ENCODE peak calls at places on chromosomes 6 and 20, in nine cellular contexts. U is GM23248, D is aorta, J is right lobe of liver, K is IMR-90, N is psoas muscle, S is AG04450, H is coronary artery, I is left lung. V is an unnamed sample.

GRCh38 chr6:136822051-136822378 is 377 bp upstream of the PEX7 start:
- DNase-seq in U (peak), D (no peak), J (peak), K (peak), N (no peak), S (no peak), H (no peak), I (no peak), V (no peak)

GRCh38 chr20:621115-621756 is 11.1 kb upstream of the TCF15 start:
- DNase-seq in U (peak), D (no peak), J (no peak), K (peak), N (no peak), S (no peak), H (no peak), I (no peak), V (no peak)

GRCh38 chr6:4853349-4853748 is 77.1 kb downstream of the CDYL start:
- DNase-seq in U (peak), D (no peak), J (no peak), K (no peak), N (no peak), S (no peak), H (no peak), I (no peak), V (no peak)

GRCh38 chr20:22696759-22697158 is 112.4 kb upstream of the FOXA2 start:
- DNase-seq in U (no peak), D (no peak), J (no peak), K (no peak), N (no peak), S (no peak), H (no peak), I (no peak), V (no peak)

GRCh38 chr20:54051019-54051418 is 19.4 kb downstream of the BCAS1 start:
- DNase-seq in U (no peak), D (no peak), J (no peak), K (no peak), N (no peak), S (no peak), H (no peak), I (no peak), V (no peak)

GRCh38 chr6:49582529-49582928 is 32.1 kb downstream of the C6orf141 start:
- DNase-seq in U (no peak), D (no peak), J (no peak), K (no peak), N (no peak), S (no peak), H (no peak), I (no peak), V (no peak)

GRCh38 chr6:43996614-43997341 is 130.5 kb downstream of the MRPL14 start:
- DNase-seq in U (no peak), D (peak), J (no peak), K (no peak), N (peak), S (no peak), H (no peak), I (no peak), V (no peak)

GRCh38 chr6:157317129-157317814 is 6.0 kb downstream of the TMEM242 start:
- DNase-seq in U (peak), D (peak), J (peak), K (peak), N (peak), S (peak), H (no peak), I (peak), V (peak)

GRCh38 chr6:18021166-18021850 is 33.9 kb upstream of the KIF13A start:
- DNase-seq in U (no peak), D (no peak), J (no peak), K (no peak), N (no peak), S (no peak), H (no peak), I (no peak), V (no peak)

GRCh38 chr6:170089937-170090335 is 200.9 kb downstream of the DLL1 start:
- DNase-seq in U (no peak), D (peak), J (no peak), K (no peak), N (no peak), S (no peak), H (peak), I (peak), V (no peak)

GRCh38 chr6:4948781-4949450 is 54.9 kb downstream of the RPP40 start:
- DNase-seq in U (no peak), D (no peak), J (no peak), K (no peak), N (no peak), S (no peak), H (peak), I (no peak), V (no peak)

GRCh38 chr6:151299009-151299408 is 59.2 kb downstream of the AKAP12 start:
- DNase-seq in U (no peak), D (no peak), J (no peak), K (no peak), N (no peak), S (no peak), H (no peak), I (no peak), V (no peak)

GRCh38 chr20:16273812-16274560 is 299.3 kb downstream of the KIF16B start:
- DNase-seq in U (no peak), D (no peak), J (no peak), K (no peak), N (no peak), S (no peak), H (no peak), I (no peak), V (no peak)

GRCh38 chr6:126188271-126188909 is 151.5 kb upstream of the CENPW start:
- DNase-seq in U (peak), D (no peak), J (no peak), K (peak), N (no peak), S (no peak), H (no peak), I (no peak), V (no peak)

GRCh38 chr6:18997375-18997826 is 610.3 kb downstream of the RNF144B start:
- DNase-seq in U (peak), D (no peak), J (no peak), K (peak), N (no peak), S (no peak), H (no peak), I (no peak), V (peak)

GRCh38 chr20:37873909-37874308 is 29.0 kb upstream of the VSTM2L start:
- DNase-seq in U (no peak), D (no peak), J (no peak), K (no peak), N (no peak), S (no peak), H (no peak), I (no peak), V (no peak)

GRCh38 chr6:32110632-32111031 is 1.5 kb upstream of the TNXB start:
- DNase-seq in U (peak), D (peak), J (peak), K (no peak), N (no peak), S (no peak), H (no peak), I (no peak), V (no peak)

GRCh38 chr6:141488466-141488865 is 644.3 kb upstream of the GJE1 start:
- DNase-seq in U (peak), D (no peak), J (no peak), K (peak), N (no peak), S (no peak), H (no peak), I (no peak), V (no peak)

GRCh38 chr6:107866606-107867301 is 42.6 kb upstream of the SCML4 start:
- DNase-seq in U (peak), D (no peak), J (no peak), K (peak), N (no peak), S (no peak), H (no peak), I (no peak), V (peak)

GRCh38 chr6:27565839-27566779 is 93.2 kb upstream of the ZNF184 start:
- DNase-seq in U (no peak), D (no peak), J (no peak), K (no peak), N (no peak), S (no peak), H (no peak), I (no peak), V (no peak)

GRCh38 chr6:121857551-121857950 is 422.1 kb downstream of the GJA1 start:
- DNase-seq in U (no peak), D (no peak), J (no peak), K (peak), N (no peak), S (no peak), H (no peak), I (no peak), V (no peak)

GRCh38 chr6:1851681-1852456 is 242.2 kb downstream of the FOXC1 start:
- DNase-seq in U (no peak), D (no peak), J (no peak), K (no peak), N (no peak), S (no peak), H (no peak), I (no peak), V (no peak)

GRCh38 chr6:39446909-39447308 is 124.4 kb upstream of the KCNK16 start:
- DNase-seq in U (no peak), D (no peak), J (no peak), K (no peak), N (no peak), S (no peak), H (no peak), I (no peak), V (no peak)

GRCh38 chr20:55269913-55270312 is 735.4 kb downstream of the CBLN4 start:
- DNase-seq in U (no peak), D (no peak), J (no peak), K (no peak), N (no peak), S (no peak), H (no peak), I (no peak), V (no peak)

GRCh38 chr6:46948699-46949098 is 27.0 kb upstream of the ADGRF5 start:
- DNase-seq in U (no peak), D (no peak), J (no peak), K (no peak), N (no peak), S (no peak), H (no peak), I (no peak), V (peak)

GRCh38 chr20:19211661-19212523 is 550 bp upstream of the SLC24A3 start:
- DNase-seq in U (peak), D (peak), J (peak), K (no peak), N (peak), S (no peak), H (no peak), I (peak), V (peak)

GRCh38 chr20:479487-479886 is 17.2 kb upstream of the TBC1D20 start:
- DNase-seq in U (no peak), D (no peak), J (no peak), K (peak), N (no peak), S (no peak), H (no peak), I (no peak), V (no peak)

GRCh38 chr6:113873043-113873667 is 16.0 kb downstream of the MARCKS start:
- DNase-seq in U (no peak), D (no peak), J (peak), K (no peak), N (no peak), S (no peak), H (no peak), I (peak), V (no peak)

GRCh38 chr6:152380993-152381898 is 255.9 kb downstream of the SYNE1 start:
- DNase-seq in U (peak), D (peak), J (peak), K (peak), N (peak), S (peak), H (peak), I (peak), V (peak)

GRCh38 chr6:169844946-169845345 is 93.5 kb downstream of the ERMARD start:
- DNase-seq in U (no peak), D (no peak), J (no peak), K (no peak), N (no peak), S (no peak), H (peak), I (no peak), V (no peak)

GRCh38 chr20:20820780-20821495 is 108.5 kb upstream of the RALGAPA2 start:
- DNase-seq in U (no peak), D (no peak), J (no peak), K (no peak), N (no peak), S (no peak), H (no peak), I (no peak), V (peak)

GRCh38 chr20:42150230-42150629 is 532.1 kb upstream of the CHD6 start:
- DNase-seq in U (no peak), D (no peak), J (no peak), K (no peak), N (no peak), S (no peak), H (no peak), I (no peak), V (no peak)

GRCh38 chr6:21601932-21602390 is 8.4 kb downstream of the SOX4 start:
- DNase-seq in U (no peak), D (peak), J (no peak), K (no peak), N (no peak), S (no peak), H (no peak), I (no peak), V (no peak)

GRCh38 chr6:88709819-88710246 is 253.6 kb downstream of the RNGTT start:
- DNase-seq in U (no peak), D (no peak), J (peak), K (no peak), N (no peak), S (no peak), H (no peak), I (no peak), V (no peak)

GRCh38 chr20:50992733-50993457 is 30.0 kb downstream of the KCNG1 start:
- DNase-seq in U (peak), D (no peak), J (no peak), K (peak), N (no peak), S (no peak), H (no peak), I (no peak), V (peak)

GRCh38 chr20:3798908-3799248 is 2.8 kb downstream of the CDC25B start:
- DNase-seq in U (no peak), D (no peak), J (no peak), K (no peak), N (peak), S (no peak), H (no peak), I (no peak), V (peak)

GRCh38 chr20:40687384-40688128 is 1.5 kb downstream of the MAFB start:
- DNase-seq in U (peak), D (peak), J (peak), K (no peak), N (peak), S (no peak), H (peak), I (peak), V (no peak)

GRCh38 chr20:2000286-2000685 is 6.4 kb upstream of the PDYN start:
- DNase-seq in U (no peak), D (no peak), J (no peak), K (no peak), N (no peak), S (no peak), H (no peak), I (no peak), V (no peak)

GRCh38 chr20:1998715-1999114 is 4.9 kb upstream of the PDYN start:
- DNase-seq in U (no peak), D (no peak), J (no peak), K (no peak), N (no peak), S (no peak), H (no peak), I (no peak), V (no peak)

GRCh38 chr20:1997483-1998192 is 3.8 kb upstream of the PDYN start:
- DNase-seq in U (no peak), D (no peak), J (no peak), K (no peak), N (no peak), S (no peak), H (peak), I (no peak), V (no peak)

GRCh38 chr20:1995531-1996310 is 1.9 kb upstream of the PDYN start:
- DNase-seq in U (no peak), D (no peak), J (no peak), K (no peak), N (no peak), S (no peak), H (peak), I (no peak), V (no peak)

DNA sequence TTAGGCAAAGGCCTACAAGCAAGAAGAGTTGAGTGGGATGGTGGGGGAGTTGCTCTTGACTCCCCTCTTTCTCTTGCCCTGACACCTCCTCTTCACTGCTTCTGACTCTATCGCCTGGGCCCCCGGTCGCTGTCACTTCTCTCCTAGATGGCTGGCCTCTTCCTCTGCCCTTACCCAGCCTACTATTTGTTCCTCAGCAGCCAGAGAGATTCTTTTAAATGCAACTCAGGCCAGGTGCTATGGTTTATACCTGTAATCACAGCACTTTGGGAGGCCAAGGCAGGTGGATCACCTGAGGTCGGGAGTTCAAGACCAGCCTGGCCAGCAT is 4.3 kb upstream of the PDYN start:
- DNase-seq in U (no peak), D (no peak), J (no peak), K (no peak), N (no peak), S (no peak), H (no peak), I (no peak), V (no peak)
- H3K27ac ChIP-seq in U (no peak), D (no peak), J (no peak), K (no peak), N (no peak), S (no peak), H (no peak), I (no peak), V (no peak)

DNA sequence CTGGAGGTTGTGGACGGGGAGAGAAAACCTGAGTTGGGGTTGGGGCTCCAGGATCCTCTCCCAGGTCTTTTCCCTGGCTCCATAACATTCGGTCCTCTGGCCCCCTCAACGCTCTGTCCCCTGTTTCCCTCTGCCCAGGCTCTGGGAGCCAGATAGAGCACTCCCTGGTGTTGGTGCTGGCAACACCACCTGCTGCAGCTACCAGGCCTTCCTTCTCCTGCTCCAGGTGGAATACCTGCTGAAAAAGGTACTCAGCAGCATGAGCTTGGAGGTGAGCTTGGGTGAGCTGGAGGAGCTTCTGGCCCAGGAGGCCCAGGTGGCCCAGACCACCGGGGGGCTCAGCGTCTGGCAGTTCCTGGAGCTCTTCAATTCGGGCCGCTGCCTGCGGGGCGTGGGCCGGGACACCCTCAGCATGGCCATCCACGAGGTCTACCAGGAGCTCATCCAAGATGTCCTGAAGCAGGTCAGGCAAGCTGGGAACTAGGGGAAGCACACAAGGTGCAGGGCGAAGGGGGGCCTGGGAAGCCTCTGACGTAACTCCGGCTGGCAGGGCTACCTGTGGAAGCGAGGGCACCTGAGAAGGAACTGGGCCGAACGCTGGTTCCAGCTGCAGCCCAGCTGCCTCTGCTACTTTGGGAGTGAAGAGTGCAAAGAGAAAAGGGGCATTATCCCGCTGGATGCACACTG is 14.6 kb downstream of the DEF6 start:
- DNase-seq in U (no peak), D (no peak), J (no peak), K (no peak), N (no peak), S (no peak), H (no peak), I (no peak), V (no peak)
- H3K27ac ChIP-seq in U (no peak), D (no peak), J (peak), K (no peak), N (no peak), S (no peak), H (peak), I (peak), V (no peak)

DNA sequence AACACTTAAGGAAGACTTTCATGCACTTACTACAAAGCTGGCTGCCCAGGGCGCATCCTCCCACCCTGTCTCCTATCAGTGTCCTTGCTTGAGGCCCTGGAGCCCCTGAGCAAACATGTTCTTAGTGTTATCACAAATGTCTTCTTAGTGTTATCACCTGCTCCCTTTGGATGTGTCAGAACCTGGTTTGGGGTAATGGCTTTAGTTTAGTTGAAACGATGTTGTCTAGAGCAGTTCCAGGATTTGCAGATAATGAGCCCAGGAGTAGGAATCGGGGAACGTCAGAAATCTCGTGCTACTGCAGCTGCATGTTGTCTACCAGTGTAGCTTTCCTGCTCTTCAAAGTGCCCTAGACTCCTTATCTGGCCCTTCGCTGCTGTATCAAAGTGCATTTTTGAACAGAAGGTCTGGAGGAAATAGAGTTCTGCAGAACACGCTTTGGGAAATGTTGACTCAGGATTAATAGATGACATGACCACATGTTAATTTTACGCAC is 69.6 kb downstream of the PHACTR2 start:
- DNase-seq in U (no peak), D (no peak), J (no peak), K (no peak), N (no peak), S (no peak), H (no peak), I (no peak), V (no peak)
- H3K27ac ChIP-seq in U (no peak), D (peak), J (no peak), K (no peak), N (no peak), S (no peak), H (peak), I (no peak), V (no peak)

GRCh38 chr20:49483706-49484101 is 1.2 kb upstream of the KCNB1 start:
- DNase-seq in U (no peak), D (no peak), J (no peak), K (no peak), N (no peak), S (no peak), H (no peak), I (no peak), V (no peak)

GRCh38 chr20:49482173-49482572 is 295 bp downstream of the KCNB1 start:
- DNase-seq in U (no peak), D (no peak), J (no peak), K (no peak), N (no peak), S (no peak), H (no peak), I (no peak), V (no peak)

GRCh38 chr20:49482621-49483017 is at the start of gene KCNB1:
- DNase-seq in U (peak), D (peak), J (peak), K (peak), N (peak), S (no peak), H (peak), I (no peak), V (peak)

GRCh38 chr20:49484180-49485140 is 2.0 kb upstream of the KCNB1 start:
- DNase-seq in U (peak), D (peak), J (peak), K (peak), N (peak), S (peak), H (peak), I (peak), V (peak)

DNA sequence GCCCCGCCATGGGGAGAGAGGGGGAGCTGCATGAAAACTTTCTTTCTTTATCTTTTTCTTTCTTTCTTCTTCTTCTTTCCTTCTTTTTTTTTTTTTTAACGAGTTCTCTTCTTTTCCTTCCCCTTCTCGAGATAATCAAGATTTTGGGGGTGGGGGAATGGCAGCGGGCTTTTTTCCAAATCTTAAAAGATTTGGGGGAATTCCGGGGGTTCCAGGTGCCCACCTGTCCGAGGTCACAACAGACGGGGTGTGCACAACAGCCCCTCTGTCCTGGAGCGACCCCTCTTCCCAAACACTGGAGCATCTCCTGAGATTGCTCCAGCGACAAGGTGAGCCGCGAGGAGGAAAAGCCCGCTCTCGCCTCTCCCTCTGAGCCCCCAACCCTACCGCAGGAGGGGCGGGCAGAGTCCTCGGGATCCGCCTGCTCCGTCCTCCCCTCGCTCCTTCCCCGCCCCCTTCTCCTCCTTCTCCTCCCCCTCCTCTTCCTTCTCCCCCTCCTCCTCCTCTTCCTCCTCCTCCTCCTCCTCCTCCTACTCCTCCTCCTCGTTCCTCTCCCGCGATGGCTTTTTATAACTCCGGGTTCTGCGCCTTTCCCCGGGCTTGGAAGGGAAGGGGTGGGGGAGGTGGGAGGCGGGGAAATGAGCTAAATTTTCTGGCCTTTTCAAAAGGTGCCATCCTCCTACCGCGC is 694 bp upstream of the KCNB1 start:
- DNase-seq in U (no peak), D (no peak), J (no peak), K (no peak), N (no peak), S (no peak), H (no peak), I (no peak), V (no peak)
- H3K27ac ChIP-seq in U (no peak), D (no peak), J (no peak), K (no peak), N (no peak), S (no peak), H (no peak), I (no peak), V (no peak)